ENCODE peak calls at places on chromosomes 7 and 10, in ten cellular contexts. One of them, this sample, is unnamed.

GRCh38 chr10:43221419-43222293 is 45.2 kb downstream of the RASGEF1A start:
- DNase-seq in globus pallidus: no peak
- DNase-seq in NCI-H2081: no peak
- DNase-seq in astrocyte: no peak
- DNase-seq in brain microvascular endothelial cell: no peak
- DNase-seq in astrocyte of the cerebellum: no peak
- DNase-seq in T-helper 9 cell: no peak
- DNase-seq in IMR-90: no peak
- DNase-seq in aorta: peak
- DNase-seq in activated T-helper 1 cell treated with anti-CD3 and anti-CD28 coated beads, Interleukin-12 subunit alpha, Interleukin-12 subunit beta, Interleukin-2, Interleukin-4 antibody, amounts not matched to agents 30 ng/mL and 10 ng/mL and 1 ng/mL, durations not matched to agents 14 hours and 24 hours and 36 hours: no peak
- DNase-seq in this sample: peak

GRCh38 chr10:13453896-13454295 is 74.9 kb downstream of the BEND7 start:
- DNase-seq in globus pallidus: no peak
- DNase-seq in NCI-H2081: no peak
- DNase-seq in astrocyte: no peak
- DNase-seq in brain microvascular endothelial cell: no peak
- DNase-seq in astrocyte of the cerebellum: no peak
- DNase-seq in T-helper 9 cell: no peak
- DNase-seq in IMR-90: no peak
- DNase-seq in aorta: no peak
- DNase-seq in activated T-helper 1 cell treated with anti-CD3 and anti-CD28 coated beads, Interleukin-12 subunit alpha, Interleukin-12 subunit beta, Interleukin-2, Interleukin-4 antibody, amounts not matched to agents 30 ng/mL and 10 ng/mL and 1 ng/mL, durations not matched to agents 14 hours and 24 hours and 36 hours: no peak
- DNase-seq in this sample: no peak

GRCh38 chr10:43689007-43689491 is 40.4 kb upstream of the ZNF32 start:
- DNase-seq in globus pallidus: no peak
- DNase-seq in NCI-H2081: no peak
- DNase-seq in astrocyte: no peak
- DNase-seq in brain microvascular endothelial cell: no peak
- DNase-seq in astrocyte of the cerebellum: no peak
- DNase-seq in T-helper 9 cell: no peak
- DNase-seq in IMR-90: no peak
- DNase-seq in aorta: peak
- DNase-seq in activated T-helper 1 cell treated with anti-CD3 and anti-CD28 coated beads, Interleukin-12 subunit alpha, Interleukin-12 subunit beta, Interleukin-2, Interleukin-4 antibody, amounts not matched to agents 30 ng/mL and 10 ng/mL and 1 ng/mL, durations not matched to agents 14 hours and 24 hours and 36 hours: no peak
- DNase-seq in this sample: no peak

GRCh38 chr10:26468691-26469090 is 30.6 kb downstream of the APBB1IP start:
- DNase-seq in globus pallidus: no peak
- DNase-seq in NCI-H2081: no peak
- DNase-seq in astrocyte: no peak
- DNase-seq in brain microvascular endothelial cell: no peak
- DNase-seq in astrocyte of the cerebellum: no peak
- DNase-seq in T-helper 9 cell: peak
- DNase-seq in IMR-90: no peak
- DNase-seq in aorta: no peak
- DNase-seq in activated T-helper 1 cell treated with anti-CD3 and anti-CD28 coated beads, Interleukin-12 subunit alpha, Interleukin-12 subunit beta, Interleukin-2, Interleukin-4 antibody, amounts not matched to agents 30 ng/mL and 10 ng/mL and 1 ng/mL, durations not matched to agents 14 hours and 24 hours and 36 hours: no peak
- DNase-seq in this sample: no peak

GRCh38 chr10:113011592-113012374 is 61.7 kb downstream of the TCF7L2 start:
- DNase-seq in globus pallidus: no peak
- DNase-seq in NCI-H2081: no peak
- DNase-seq in astrocyte: no peak
- DNase-seq in brain microvascular endothelial cell: no peak
- DNase-seq in astrocyte of the cerebellum: no peak
- DNase-seq in T-helper 9 cell: no peak
- DNase-seq in IMR-90: no peak
- DNase-seq in aorta: no peak
- DNase-seq in activated T-helper 1 cell treated with anti-CD3 and anti-CD28 coated beads, Interleukin-12 subunit alpha, Interleukin-12 subunit beta, Interleukin-2, Interleukin-4 antibody, amounts not matched to agents 30 ng/mL and 10 ng/mL and 1 ng/mL, durations not matched to agents 14 hours and 24 hours and 36 hours: no peak
- DNase-seq in this sample: no peak

GRCh38 chr7:100882201-100882600 is 7.3 kb downstream of the SRRT start:
- DNase-seq in globus pallidus: no peak
- DNase-seq in NCI-H2081: no peak
- DNase-seq in astrocyte: no peak
- DNase-seq in brain microvascular endothelial cell: no peak
- DNase-seq in astrocyte of the cerebellum: no peak
- DNase-seq in T-helper 9 cell: no peak
- DNase-seq in IMR-90: no peak
- DNase-seq in aorta: no peak
- DNase-seq in activated T-helper 1 cell treated with anti-CD3 and anti-CD28 coated beads, Interleukin-12 subunit alpha, Interleukin-12 subunit beta, Interleukin-2, Interleukin-4 antibody, amounts not matched to agents 30 ng/mL and 10 ng/mL and 1 ng/mL, durations not matched to agents 14 hours and 24 hours and 36 hours: no peak
- DNase-seq in this sample: peak

GRCh38 chr7:521221-522070 is 1.8 kb upstream of the PDGFA start:
- DNase-seq in globus pallidus: no peak
- DNase-seq in NCI-H2081: no peak
- DNase-seq in astrocyte: no peak
- DNase-seq in brain microvascular endothelial cell: peak
- DNase-seq in astrocyte of the cerebellum: no peak
- DNase-seq in T-helper 9 cell: no peak
- DNase-seq in IMR-90: peak
- DNase-seq in aorta: peak
- DNase-seq in activated T-helper 1 cell treated with anti-CD3 and anti-CD28 coated beads, Interleukin-12 subunit alpha, Interleukin-12 subunit beta, Interleukin-2, Interleukin-4 antibody, amounts not matched to agents 30 ng/mL and 10 ng/mL and 1 ng/mL, durations not matched to agents 14 hours and 24 hours and 36 hours: no peak
- DNase-seq in this sample: peak

GRCh38 chr7:30548762-30549344 is 44.2 kb upstream of the GGCT start:
- DNase-seq in globus pallidus: peak
- DNase-seq in NCI-H2081: peak
- DNase-seq in astrocyte: peak
- DNase-seq in brain microvascular endothelial cell: peak
- DNase-seq in astrocyte of the cerebellum: peak
- DNase-seq in T-helper 9 cell: peak
- DNase-seq in IMR-90: peak
- DNase-seq in aorta: no peak
- DNase-seq in activated T-helper 1 cell treated with anti-CD3 and anti-CD28 coated beads, Interleukin-12 subunit alpha, Interleukin-12 subunit beta, Interleukin-2, Interleukin-4 antibody, amounts not matched to agents 30 ng/mL and 10 ng/mL and 1 ng/mL, durations not matched to agents 14 hours and 24 hours and 36 hours: no peak
- DNase-seq in this sample: no peak

GRCh38 chr10:62993121-62993520 is 140.0 kb upstream of the NRBF2 start:
- DNase-seq in globus pallidus: no peak
- DNase-seq in NCI-H2081: no peak
- DNase-seq in astrocyte: peak
- DNase-seq in brain microvascular endothelial cell: no peak
- DNase-seq in astrocyte of the cerebellum: peak
- DNase-seq in T-helper 9 cell: no peak
- DNase-seq in IMR-90: no peak
- DNase-seq in aorta: no peak
- DNase-seq in activated T-helper 1 cell treated with anti-CD3 and anti-CD28 coated beads, Interleukin-12 subunit alpha, Interleukin-12 subunit beta, Interleukin-2, Interleukin-4 antibody, amounts not matched to agents 30 ng/mL and 10 ng/mL and 1 ng/mL, durations not matched to agents 14 hours and 24 hours and 36 hours: no peak
- DNase-seq in this sample: no peak

GRCh38 chr7:15686209-15686956 is at the start of gene MEOX2:
- DNase-seq in globus pallidus: no peak
- DNase-seq in NCI-H2081: peak
- DNase-seq in astrocyte: peak
- DNase-seq in brain microvascular endothelial cell: peak
- DNase-seq in astrocyte of the cerebellum: peak
- DNase-seq in T-helper 9 cell: no peak
- DNase-seq in IMR-90: peak
- DNase-seq in aorta: peak
- DNase-seq in activated T-helper 1 cell treated with anti-CD3 and anti-CD28 coated beads, Interleukin-12 subunit alpha, Interleukin-12 subunit beta, Interleukin-2, Interleukin-4 antibody, amounts not matched to agents 30 ng/mL and 10 ng/mL and 1 ng/mL, durations not matched to agents 14 hours and 24 hours and 36 hours: no peak
- DNase-seq in this sample: peak

GRCh38 chr10:67288688-67289410 is 363.0 kb downstream of the LRRTM3 start:
- DNase-seq in globus pallidus: no peak
- DNase-seq in NCI-H2081: no peak
- DNase-seq in astrocyte: no peak
- DNase-seq in brain microvascular endothelial cell: no peak
- DNase-seq in astrocyte of the cerebellum: no peak
- DNase-seq in T-helper 9 cell: no peak
- DNase-seq in IMR-90: no peak
- DNase-seq in aorta: no peak
- DNase-seq in activated T-helper 1 cell treated with anti-CD3 and anti-CD28 coated beads, Interleukin-12 subunit alpha, Interleukin-12 subunit beta, Interleukin-2, Interleukin-4 antibody, amounts not matched to agents 30 ng/mL and 10 ng/mL and 1 ng/mL, durations not matched to agents 14 hours and 24 hours and 36 hours: no peak
- DNase-seq in this sample: no peak

GRCh38 chr10:16681525-16681924 is 135.7 kb downstream of the RSU1 start:
- DNase-seq in globus pallidus: no peak
- DNase-seq in NCI-H2081: no peak
- DNase-seq in astrocyte: no peak
- DNase-seq in brain microvascular endothelial cell: peak
- DNase-seq in astrocyte of the cerebellum: no peak
- DNase-seq in T-helper 9 cell: no peak
- DNase-seq in IMR-90: peak
- DNase-seq in aorta: no peak
- DNase-seq in activated T-helper 1 cell treated with anti-CD3 and anti-CD28 coated beads, Interleukin-12 subunit alpha, Interleukin-12 subunit beta, Interleukin-2, Interleukin-4 antibody, amounts not matched to agents 30 ng/mL and 10 ng/mL and 1 ng/mL, durations not matched to agents 14 hours and 24 hours and 36 hours: no peak
- DNase-seq in this sample: no peak

GRCh38 chr10:114541081-114541833 is 116.8 kb downstream of the ABLIM1 start:
- DNase-seq in globus pallidus: no peak
- DNase-seq in NCI-H2081: no peak
- DNase-seq in astrocyte: peak
- DNase-seq in brain microvascular endothelial cell: peak
- DNase-seq in astrocyte of the cerebellum: peak
- DNase-seq in T-helper 9 cell: peak
- DNase-seq in IMR-90: peak
- DNase-seq in aorta: no peak
- DNase-seq in activated T-helper 1 cell treated with anti-CD3 and anti-CD28 coated beads, Interleukin-12 subunit alpha, Interleukin-12 subunit beta, Interleukin-2, Interleukin-4 antibody, amounts not matched to agents 30 ng/mL and 10 ng/mL and 1 ng/mL, durations not matched to agents 14 hours and 24 hours and 36 hours: peak
- DNase-seq in this sample: no peak

GRCh38 chr7:149414745-149415390 is 46.0 kb downstream of the ZNF777 start:
- DNase-seq in globus pallidus: peak
- DNase-seq in NCI-H2081: no peak
- DNase-seq in astrocyte: peak
- DNase-seq in brain microvascular endothelial cell: peak
- DNase-seq in astrocyte of the cerebellum: peak
- DNase-seq in T-helper 9 cell: peak
- DNase-seq in IMR-90: peak
- DNase-seq in aorta: peak
- DNase-seq in activated T-helper 1 cell treated with anti-CD3 and anti-CD28 coated beads, Interleukin-12 subunit alpha, Interleukin-12 subunit beta, Interleukin-2, Interleukin-4 antibody, amounts not matched to agents 30 ng/mL and 10 ng/mL and 1 ng/mL, durations not matched to agents 14 hours and 24 hours and 36 hours: peak
- DNase-seq in this sample: peak

This sample was measured in kidney.